ENCODE peak calls at places on chromosome 2, in eight cellular contexts. P, D, N, O, C, K, U and S are unnamed samples.

GRCh38 chr2:192123847-192124246 is 70.9 kb downstream of the TMEFF2 start:
- DNase-seq in N (no peak), P (no peak), K (no peak), O (no peak), U (no peak), C (no peak), D (no peak), S (peak; percentile 13)

GRCh38 chr2:159228006-159228655 is 58.4 kb downstream of the WDSUB1 start:
- DNase-seq in K (no peak), P (no peak), O (no peak), N (no peak), C (no peak), D (no peak), U (no peak), S (no peak)

GRCh38 chr2:3270095-3270478 is 107.5 kb downstream of the EIPR1 start:
- DNase-seq in N (no peak), C (no peak), D (no peak), U (no peak), K (no peak), P (no peak), O (no peak), S (no peak)

GRCh38 chr2:229370484-229370883 is 99.4 kb upstream of the PID1 start:
- DNase-seq in O (no peak), K (no peak), D (no peak), N (no peak), C (no peak), P (no peak), U (peak; percentile 49), S (no peak)

GRCh38 chr2:98460573-98461560 is 16.2 kb downstream of the INPP4A start:
- DNase-seq in N (no peak), K (peak; percentile 86), U (no peak), P (peak; percentile 76), D (no peak), C (no peak), O (peak; percentile 63), S (no peak)

GRCh38 chr2:200068642-200069041 is 113.3 kb downstream of the MAIP1 start:
- DNase-seq in D (no peak), U (no peak), N (no peak), K (no peak), P (no peak), O (no peak), C (no peak), S (no peak)

GRCh38 chr2:200054681-200055468 is 99.5 kb downstream of the MAIP1 start:
- DNase-seq in P (no peak), O (no peak), D (peak; percentile 8), U (no peak), K (no peak), C (no peak), N (no peak), S (no peak)

GRCh38 chr2:112021781-112022231 is 33.3 kb upstream of the TMEM87B start:
- DNase-seq in C (no peak), K (no peak), P (no peak), U (no peak), O (no peak), N (no peak), D (peak; percentile 73), S (peak; percentile 35)

GRCh38 chr2:12412898-12413305 is 303.8 kb upstream of the TRIB2 start:
- DNase-seq in D (peak; percentile 3), N (peak; percentile 23), O (peak; percentile 43), K (peak; percentile 20), C (no peak), U (peak; percentile 40), P (peak; percentile 19), S (no peak)

GRCh38 chr2:19320813-19321212 is 37.6 kb downstream of the OSR1 start:
- DNase-seq in N (no peak), D (no peak), U (no peak), C (no peak), P (no peak), K (no peak), O (no peak), S (no peak)

GRCh38 chr2:190860985-190861721 is 19.5 kb upstream of the GLS start:
- DNase-seq in D (peak; percentile 70), C (peak; percentile 67), N (no peak), O (no peak), P (no peak), K (no peak), U (no peak), S (no peak)

GRCh38 chr2:47072728-47073191 is 82.3 kb downstream of the STPG4 start:
- DNase-seq in C (no peak), D (no peak), O (no peak), U (no peak), K (no peak), P (no peak), N (no peak), S (no peak)

GRCh38 chr2:99728166-99728565 is 238.3 kb upstream of the REV1 start:
- DNase-seq in K (no peak), P (no peak), N (no peak), D (no peak), O (no peak), U (no peak), C (no peak), S (no peak)